ENCODE peak calls at places on chromosomes 5 and 9, in seven cellular contexts. V, W, C, X, M, U and A are unnamed samples.

GRCh38 chr5:95390812-95391492 is at the start of gene FAM81B:
- DNase-seq in V (no peak), W (no peak), C (no peak), X (no peak), M (no peak), U (no peak), A (no peak)

GRCh38 chr9:92607773-92608172 is 62.2 kb downstream of the IPPK start:
- DNase-seq in V (no peak), W (no peak), C (no peak), X (no peak), M (no peak), U (no peak), A (no peak)

GRCh38 chr5:104146652-104147051 is 584.1 kb upstream of the NUDT12 start:
- DNase-seq in V (no peak), W (no peak), C (no peak), X (no peak), M (no peak), U (no peak), A (no peak)

GRCh38 chr5:21212026-21212425 is 1224.0 kb upstream of the CDH18 start:
- DNase-seq in V (no peak), W (no peak), C (no peak), X (no peak), M (no peak), U (no peak), A (no peak)

GRCh38 chr9:98833090-98833956 is 25.9 kb downstream of the GALNT12 start:
- DNase-seq in V (no peak), W (no peak), C (no peak), X (no peak), M (no peak), U (no peak), A (no peak)

GRCh38 chr9:129868571-129869486 is 33.6 kb downstream of the USP20 start:
- DNase-seq in V (peak; percentile 90), W (no peak), C (no peak), X (no peak), M (no peak), U (no peak), A (no peak)

GRCh38 chr9:114035845-114036785 is 42.0 kb downstream of the AMBP start:
- DNase-seq in V (peak; percentile 62), W (no peak), C (no peak), X (no peak), M (no peak), U (peak; percentile 38), A (no peak)

GRCh38 chr9:72294952-72295351 is 70.1 kb downstream of the ZFAND5 start:
- DNase-seq in V (no peak), W (peak; percentile 44), C (no peak), X (no peak), M (no peak), U (no peak), A (no peak)

GRCh38 chr5:89037090-89037489 is 154.1 kb upstream of the MEF2C start:
- DNase-seq in V (no peak), W (peak; percentile 2), C (peak; percentile 8), X (no peak), M (no peak), U (no peak), A (no peak)

GRCh38 chr5:110086658-110087388 is 397.1 kb downstream of the MAN2A1 start:
- DNase-seq in V (no peak), W (no peak), C (no peak), X (no peak), M (no peak), U (peak; percentile 82), A (no peak)

GRCh38 chr5:151155777-151156731 is 1.5 kb downstream of the ANXA6 start:
- DNase-seq in V (peak; percentile 36), W (peak; percentile 42), C (no peak), X (no peak), M (no peak), U (peak; percentile 77), A (no peak)

GRCh38 chr9:89497978-89498844 is at the start of gene SEMA4D:
- DNase-seq in V (peak; percentile 92), W (no peak), C (peak; percentile 95), X (peak; percentile 70), M (peak; percentile 66), U (peak; percentile 89), A (no peak)

GRCh38 chr9:116647515-116647809 is 39.6 kb upstream of the TRIM32 start:
- DNase-seq in V (no peak), W (no peak), C (no peak), X (no peak), M (no peak), U (no peak), A (no peak)

GRCh38 chr5:36607114-36607561 is 732 bp downstream of the SLC1A3 start:
- DNase-seq in V (peak; percentile 23), W (no peak), C (peak; percentile 66), X (no peak), M (no peak), U (no peak), A (no peak)

GRCh38 chr5:177474845-177475562 is 1.6 kb upstream of the DBN1 start:
- DNase-seq in V (no peak), W (no peak), C (no peak), X (no peak), M (no peak), U (no peak), A (no peak)

GRCh38 chr5:177471610-177472356 is 1.7 kb downstream of the DBN1 start:
- DNase-seq in V (peak; percentile 78), W (no peak), C (no peak), X (no peak), M (no peak), U (peak; percentile 90), A (no peak)

GRCh38 chr5:177472460-177473441 is 683 bp downstream of the DBN1 start:
- DNase-seq in V (peak; percentile 90), W (peak; percentile 25), C (peak; percentile 62), X (peak; percentile 91), M (peak; percentile 77), U (peak; percentile 73), A (no peak)

GRCh38 chr5:177474094-177474493 is 660 bp upstream of the DBN1 start:
- DNase-seq in V (no peak), W (no peak), C (no peak), X (no peak), M (no peak), U (peak; percentile 72), A (no peak)

GRCh38 chr5:177473461-177473991 is at the start of gene DBN1:
- DNase-seq in V (peak; percentile 91), W (no peak), C (peak; percentile 80), X (peak; percentile 95), M (peak; percentile 77), U (peak; percentile 82), A (no peak)
- TF ChIP-seq POLR2AphosphoS5 in V (no peak), W (no peak), C (peak; percentile 74), X (no peak), M (no peak), U (peak; percentile 86), A (no peak)

DNA sequence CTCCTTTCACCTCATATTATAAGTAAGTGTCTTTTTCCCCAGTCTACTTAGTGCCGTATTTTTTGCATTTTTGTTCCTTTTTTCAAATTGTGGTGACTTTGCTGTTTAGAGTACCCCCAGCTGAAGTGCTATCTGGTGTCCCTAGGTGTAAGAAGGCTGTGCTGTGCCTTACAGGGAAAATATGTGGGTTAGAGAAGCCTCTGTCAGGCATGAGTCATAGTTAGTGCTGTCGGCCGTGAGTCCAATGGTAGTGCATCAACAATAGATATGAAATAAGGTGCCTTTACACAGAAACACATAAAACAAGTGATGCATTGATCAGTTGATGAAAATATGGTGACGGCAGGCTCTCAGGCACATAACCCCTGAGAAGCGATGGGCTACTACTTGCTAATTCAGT is 20.1 kb downstream of the SYK start:
- DNase-seq in V (no peak), W (no peak), C (no peak), X (no peak), M (no peak), U (no peak), A (no peak)
- TF ChIP-seq POLR2AphosphoS5 in V (no peak), W (no peak), C (no peak), X (no peak), M (no peak), U (no peak), A (no peak)

GRCh38 chr5:123125953-123126352 is 36.9 kb downstream of the PRDM6 start:
- DNase-seq in V (no peak), W (no peak), C (no peak), X (no peak), M (no peak), U (no peak), A (no peak)

GRCh38 chr5:123122273-123122672 is 33.2 kb downstream of the PRDM6 start:
- DNase-seq in V (no peak), W (no peak), C (no peak), X (no peak), M (no peak), U (no peak), A (no peak)

GRCh38 chr5:123124495-123125171 is 35.6 kb downstream of the PRDM6 start:
- DNase-seq in V (no peak), W (no peak), C (no peak), X (no peak), M (no peak), U (no peak), A (no peak)

GRCh38 chr5:123129811-123130210 is 40.8 kb downstream of the PRDM6 start:
- DNase-seq in V (no peak), W (no peak), C (no peak), X (no peak), M (no peak), U (no peak), A (no peak)

GRCh38 chr5:123125172-123125508 is 36.1 kb downstream of the PRDM6 start:
- DNase-seq in V (no peak), W (no peak), C (no peak), X (no peak), M (no peak), U (no peak), A (no peak)
- TF ChIP-seq POLR2AphosphoS5 in V (no peak), W (no peak), C (no peak), X (no peak), M (no peak), U (no peak), A (no peak)

DNA sequence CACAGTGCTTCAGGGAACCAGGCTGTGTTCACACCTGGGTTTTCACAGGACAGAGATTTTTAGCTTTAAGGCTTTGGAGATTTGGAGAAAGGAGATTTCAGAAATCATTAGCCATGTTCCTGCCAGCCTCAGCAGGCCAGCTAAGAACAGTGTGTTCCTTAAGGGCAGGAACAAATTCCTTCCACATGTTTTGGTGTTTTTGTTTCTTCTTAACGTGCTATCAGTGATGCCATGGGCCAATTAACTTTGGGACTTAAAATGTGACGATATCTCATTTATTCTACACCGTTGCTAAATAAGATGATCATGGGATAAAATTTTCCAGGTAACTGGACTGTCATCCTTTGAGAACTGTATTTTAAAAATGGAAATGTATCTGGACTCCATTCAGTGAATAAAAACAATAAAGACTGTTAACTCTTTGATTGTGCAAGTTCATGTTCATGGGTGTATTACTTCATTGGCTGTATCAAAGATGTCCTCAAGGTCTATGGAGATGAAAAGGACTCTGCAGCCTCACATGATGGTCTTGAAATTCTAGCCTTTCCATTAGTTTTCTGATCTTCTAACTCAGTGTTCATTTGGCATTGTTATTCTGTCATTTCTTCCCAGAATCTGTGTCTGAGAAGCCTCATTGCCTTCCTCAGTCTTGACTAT is 72.3 kb downstream of the ZNF366 start:
- DNase-seq in V (no peak), W (no peak), C (no peak), X (no peak), M (no peak), U (no peak), A (no peak)
- TF ChIP-seq POLR2AphosphoS5 in V (no peak), W (no peak), C (no peak), X (no peak), M (no peak), U (peak; percentile 64), A (peak; percentile 10)

GRCh38 chr5:160312139-160312959 is at the start of gene CCNJL:
- DNase-seq in V (peak; percentile 93), W (peak; percentile 52), C (peak; percentile 90), X (peak; percentile 62), M (peak; percentile 38), U (no peak), A (no peak)
- TF ChIP-seq POLR2AphosphoS5 in V (no peak), W (no peak), C (peak; percentile 77), X (no peak), M (no peak), U (no peak), A (no peak)

GRCh38 chr5:1477341-1477740 is 32.1 kb upstream of the SLC6A3 start:
- DNase-seq in V (no peak), W (no peak), C (no peak), X (no peak), M (no peak), U (peak; percentile 85), A (no peak)
- TF ChIP-seq POLR2AphosphoS5 in V (peak; percentile 70), W (no peak), C (no peak), X (no peak), M (no peak), U (no peak), A (no peak)